ENCODE peak calls at places on chromosome X, in nine cellular contexts. One of them, this sample, is unnamed.

GRCh38 chrX:139191746-139192385 is 338.7 kb upstream of the F9 start:
- DNase-seq in astrocyte of the spinal cord: no peak
- DNase-seq in AG04450: no peak
- DNase-seq in IMR-90: no peak
- DNase-seq in cardiac muscle cell: no peak
- DNase-seq in A549: no peak
- DNase-seq in ovary: no peak
- DNase-seq in CD8-positive, alpha-beta T cell: no peak
- DNase-seq in AG09309: no peak
- DNase-seq in this sample: no peak

GRCh38 chrX:48468693-48469691 is 1.1 kb downstream of the SLC38A5 start:
- DNase-seq in astrocyte of the spinal cord: no peak
- DNase-seq in AG04450: no peak
- DNase-seq in IMR-90: no peak
- DNase-seq in cardiac muscle cell: no peak
- DNase-seq in A549: no peak
- DNase-seq in ovary: no peak
- DNase-seq in CD8-positive, alpha-beta T cell: peak
- DNase-seq in AG09309: no peak
- DNase-seq in this sample: no peak

GRCh38 chrX:11244641-11245040 is 48.6 kb upstream of the AMELX start:
- DNase-seq in astrocyte of the spinal cord: no peak
- DNase-seq in AG04450: no peak
- DNase-seq in IMR-90: peak
- DNase-seq in cardiac muscle cell: no peak
- DNase-seq in A549: no peak
- DNase-seq in ovary: no peak
- DNase-seq in CD8-positive, alpha-beta T cell: no peak
- DNase-seq in AG09309: no peak
- DNase-seq in this sample: no peak

GRCh38 chrX:9682456-9682855 is 83.2 kb downstream of the GPR143 start:
- DNase-seq in astrocyte of the spinal cord: peak
- DNase-seq in AG04450: no peak
- DNase-seq in IMR-90: peak
- DNase-seq in cardiac muscle cell: peak
- DNase-seq in A549: no peak
- DNase-seq in ovary: no peak
- DNase-seq in CD8-positive, alpha-beta T cell: no peak
- DNase-seq in AG09309: no peak
- DNase-seq in this sample: no peak

GRCh38 chrX:2401201-2401589 is 99.6 kb downstream of the DHRSX start:
- DNase-seq in astrocyte of the spinal cord: no peak
- DNase-seq in AG04450: no peak
- DNase-seq in IMR-90: no peak
- DNase-seq in cardiac muscle cell: no peak
- DNase-seq in A549: no peak
- DNase-seq in ovary: no peak
- DNase-seq in CD8-positive, alpha-beta T cell: no peak
- DNase-seq in AG09309: peak
- DNase-seq in this sample: no peak

GRCh38 chrX:71992711-71993110 is 82.1 kb downstream of the NHSL2 start:
- DNase-seq in astrocyte of the spinal cord: no peak
- DNase-seq in AG04450: no peak
- DNase-seq in IMR-90: no peak
- DNase-seq in cardiac muscle cell: no peak
- DNase-seq in A549: no peak
- DNase-seq in ovary: no peak
- DNase-seq in CD8-positive, alpha-beta T cell: peak
- DNase-seq in AG09309: no peak
- DNase-seq in this sample: peak

GRCh38 chrX:74924449-74925209 is 623 bp downstream of the NEXMIF start:
- DNase-seq in astrocyte of the spinal cord: peak
- DNase-seq in AG04450: no peak
- DNase-seq in IMR-90: no peak
- DNase-seq in cardiac muscle cell: peak
- DNase-seq in A549: peak
- DNase-seq in ovary: peak
- DNase-seq in CD8-positive, alpha-beta T cell: peak
- DNase-seq in AG09309: no peak
- DNase-seq in this sample: no peak

GRCh38 chrX:139889760-139890159 is 43.1 kb downstream of the ATP11C start:
- DNase-seq in astrocyte of the spinal cord: peak
- DNase-seq in AG04450: no peak
- DNase-seq in IMR-90: peak
- DNase-seq in cardiac muscle cell: no peak
- DNase-seq in A549: no peak
- DNase-seq in ovary: no peak
- DNase-seq in CD8-positive, alpha-beta T cell: no peak
- DNase-seq in AG09309: no peak
- DNase-seq in this sample: no peak

GRCh38 chrX:3066555-3066954 is 25.3 kb downstream of the ARSF start:
- DNase-seq in astrocyte of the spinal cord: no peak
- DNase-seq in AG04450: no peak
- DNase-seq in IMR-90: peak
- DNase-seq in cardiac muscle cell: no peak
- DNase-seq in A549: no peak
- DNase-seq in ovary: no peak
- DNase-seq in CD8-positive, alpha-beta T cell: no peak
- DNase-seq in AG09309: no peak
- DNase-seq in this sample: no peak

DNA sequence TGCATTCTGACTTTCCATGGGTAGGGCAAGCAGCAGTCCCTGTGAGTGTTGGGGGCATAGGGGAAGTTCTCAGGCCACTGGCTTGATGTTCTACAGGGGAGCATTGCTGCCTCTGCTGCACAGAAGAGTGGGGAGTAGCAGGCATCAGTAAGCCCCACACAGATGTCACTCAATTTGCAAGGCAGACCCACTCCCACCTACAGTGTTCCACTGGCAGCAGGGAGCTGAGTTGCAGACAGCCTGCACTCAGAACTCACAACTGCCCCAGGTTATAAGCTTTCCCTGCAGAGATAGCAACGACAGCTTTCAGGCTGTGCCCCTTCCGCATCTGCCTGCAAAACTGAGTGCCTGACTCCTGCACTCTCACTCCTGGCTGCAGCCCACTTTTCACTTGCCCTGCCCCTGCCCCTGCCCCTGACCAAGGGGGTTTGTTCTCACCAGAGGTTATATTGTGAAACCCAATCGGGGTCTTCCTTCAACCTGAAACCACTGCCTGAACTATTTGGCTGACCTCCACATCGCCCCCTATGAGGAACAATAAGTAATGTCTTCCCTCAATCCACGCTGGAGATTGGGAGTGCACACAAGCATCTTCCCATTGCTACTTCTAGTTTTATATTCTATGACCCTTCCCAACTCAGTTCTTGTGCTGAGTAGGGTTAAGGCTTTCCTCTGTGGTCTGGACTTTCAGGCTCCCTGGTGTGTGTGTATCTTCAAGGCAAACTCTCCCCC is 227.4 kb upstream of the CXorf51B start:
- DNase-seq in astrocyte of the spinal cord: no peak
- DNase-seq in AG04450: no peak
- DNase-seq in IMR-90: no peak
- DNase-seq in cardiac muscle cell: peak
- DNase-seq in A549: no peak
- DNase-seq in ovary: no peak
- DNase-seq in CD8-positive, alpha-beta T cell: no peak
- DNase-seq in AG09309: no peak
- DNase-seq in this sample: no peak
- TF ChIP-seq CTCF in astrocyte of the spinal cord: no peak
- TF ChIP-seq CTCF in AG04450: no peak
- TF ChIP-seq CTCF in IMR-90: no peak
- TF ChIP-seq CTCF in cardiac muscle cell: no peak
- TF ChIP-seq CTCF in A549: no peak
- TF ChIP-seq CTCF in ovary: no peak
- TF ChIP-seq CTCF in CD8-positive, alpha-beta T cell: no peak
- TF ChIP-seq CTCF in AG09309: no peak
- TF ChIP-seq CTCF in this sample: no peak

DNA sequence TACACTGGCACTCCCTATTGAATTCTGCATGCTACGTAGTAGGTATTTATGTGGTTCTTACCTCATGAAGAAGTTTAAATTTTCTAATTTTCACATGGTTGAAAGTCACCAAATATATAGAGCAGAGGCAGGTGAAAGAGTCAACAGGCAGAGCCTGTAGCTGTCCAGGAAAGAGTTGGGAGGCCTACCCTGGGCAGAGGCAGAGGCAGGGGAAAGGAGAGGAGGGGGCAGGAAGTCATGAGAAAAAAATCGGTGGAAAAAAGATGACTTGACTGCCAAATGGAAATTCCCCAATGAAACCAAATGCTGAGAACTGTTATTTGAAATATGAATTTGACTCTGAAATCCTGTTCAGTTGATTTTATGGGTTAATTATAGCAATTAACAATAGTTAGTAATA is 23.1 kb upstream of the GPR34 start:
- DNase-seq in astrocyte of the spinal cord: no peak
- DNase-seq in AG04450: no peak
- DNase-seq in IMR-90: no peak
- DNase-seq in cardiac muscle cell: no peak
- DNase-seq in A549: no peak
- DNase-seq in ovary: no peak
- DNase-seq in CD8-positive, alpha-beta T cell: no peak
- DNase-seq in AG09309: no peak
- DNase-seq in this sample: no peak
- TF ChIP-seq CTCF in astrocyte of the spinal cord: no peak
- TF ChIP-seq CTCF in AG04450: no peak
- TF ChIP-seq CTCF in IMR-90: no peak
- TF ChIP-seq CTCF in cardiac muscle cell: no peak
- TF ChIP-seq CTCF in A549: no peak
- TF ChIP-seq CTCF in ovary: no peak
- TF ChIP-seq CTCF in CD8-positive, alpha-beta T cell: no peak
- TF ChIP-seq CTCF in AG09309: no peak
- TF ChIP-seq CTCF in this sample: no peak

GRCh38 chrX:153778684-153779101 is 2.1 kb upstream of the SRPK3 start:
- DNase-seq in astrocyte of the spinal cord: no peak
- DNase-seq in AG04450: no peak
- DNase-seq in IMR-90: no peak
- DNase-seq in cardiac muscle cell: no peak
- DNase-seq in A549: peak
- DNase-seq in ovary: no peak
- DNase-seq in CD8-positive, alpha-beta T cell: no peak
- DNase-seq in AG09309: no peak
- DNase-seq in this sample: no peak
- TF ChIP-seq CTCF in astrocyte of the spinal cord: no peak
- TF ChIP-seq CTCF in AG04450: no peak
- TF ChIP-seq CTCF in IMR-90: no peak
- TF ChIP-seq CTCF in cardiac muscle cell: no peak
- TF ChIP-seq CTCF in A549: no peak
- TF ChIP-seq CTCF in ovary: no peak
- TF ChIP-seq CTCF in CD8-positive, alpha-beta T cell: no peak
- TF ChIP-seq CTCF in AG09309: no peak
- TF ChIP-seq CTCF in this sample: no peak

DNA sequence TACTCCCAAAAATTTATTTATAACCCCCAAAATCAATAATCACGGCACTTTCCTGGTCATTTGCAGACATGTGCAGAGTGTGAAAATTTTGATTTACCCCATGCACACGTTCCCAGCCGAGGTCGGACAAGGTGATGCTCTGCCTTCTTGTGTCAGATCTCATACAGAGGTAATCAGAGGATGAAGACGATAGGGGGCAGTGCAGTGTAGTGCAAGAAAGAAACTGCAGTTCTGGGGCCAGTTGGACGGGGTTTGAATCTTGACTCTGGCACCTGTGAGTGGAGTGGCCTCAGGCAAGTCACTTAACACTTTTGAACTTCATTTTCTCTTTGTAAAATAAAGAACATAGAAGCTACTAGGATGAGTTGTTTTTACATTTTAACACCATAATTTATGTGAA is 88.4 kb downstream of the FRMPD3 start:
- DNase-seq in astrocyte of the spinal cord: peak
- DNase-seq in AG04450: no peak
- DNase-seq in IMR-90: peak
- DNase-seq in cardiac muscle cell: peak
- DNase-seq in A549: peak
- DNase-seq in ovary: no peak
- DNase-seq in CD8-positive, alpha-beta T cell: no peak
- DNase-seq in AG09309: no peak
- DNase-seq in this sample: no peak
- TF ChIP-seq CTCF in astrocyte of the spinal cord: peak
- TF ChIP-seq CTCF in AG04450: peak
- TF ChIP-seq CTCF in IMR-90: peak
- TF ChIP-seq CTCF in cardiac muscle cell: peak
- TF ChIP-seq CTCF in A549: peak
- TF ChIP-seq CTCF in ovary: no peak
- TF ChIP-seq CTCF in CD8-positive, alpha-beta T cell: no peak
- TF ChIP-seq CTCF in AG09309: peak
- TF ChIP-seq CTCF in this sample: no peak

DNA sequence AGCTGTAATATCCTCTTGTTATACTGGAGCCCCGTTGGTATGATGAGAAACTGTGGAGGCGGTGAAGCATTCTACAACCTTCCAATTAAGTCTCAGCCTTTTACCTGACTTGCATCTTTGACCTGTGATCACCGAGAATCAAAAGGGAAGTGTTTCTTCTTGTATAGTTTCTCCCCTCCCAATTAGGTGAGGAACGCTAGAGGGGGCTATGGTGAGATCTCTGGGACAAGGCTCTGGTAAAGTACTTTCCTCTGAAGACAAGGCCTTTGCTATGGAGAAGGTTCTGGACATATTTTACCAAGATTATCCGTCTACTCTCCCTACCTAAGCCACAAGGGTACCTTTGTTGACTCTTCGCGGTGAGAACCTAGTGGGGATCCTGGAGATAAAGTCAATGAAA is 111.3 kb downstream of the CBLL2 start:
- DNase-seq in astrocyte of the spinal cord: no peak
- DNase-seq in AG04450: no peak
- DNase-seq in IMR-90: no peak
- DNase-seq in cardiac muscle cell: no peak
- DNase-seq in A549: no peak
- DNase-seq in ovary: no peak
- DNase-seq in CD8-positive, alpha-beta T cell: no peak
- DNase-seq in AG09309: no peak
- DNase-seq in this sample: no peak
- TF ChIP-seq CTCF in astrocyte of the spinal cord: peak
- TF ChIP-seq CTCF in AG04450: no peak
- TF ChIP-seq CTCF in IMR-90: no peak
- TF ChIP-seq CTCF in cardiac muscle cell: no peak
- TF ChIP-seq CTCF in A549: no peak
- TF ChIP-seq CTCF in ovary: no peak
- TF ChIP-seq CTCF in CD8-positive, alpha-beta T cell: no peak
- TF ChIP-seq CTCF in AG09309: no peak
- TF ChIP-seq CTCF in this sample: no peak